ENCODE peak calls at places on chromosomes 4 and X, in five cellular contexts. One of them, this sample, is unnamed.

GRCh38 chr4:163694385-163694784 is 199.9 kb downstream of the TMA16 start:
- DNase-seq in ovary: no peak
- DNase-seq in stomach: no peak
- DNase-seq in lower leg skin: no peak
- DNase-seq in heart left ventricle: no peak
- DNase-seq in this sample: no peak

GRCh38 chrX:123190096-123190495 is 6.0 kb downstream of the GRIA3 start:
- DNase-seq in ovary: no peak
- DNase-seq in stomach: no peak
- DNase-seq in lower leg skin: no peak
- DNase-seq in heart left ventricle: no peak
- DNase-seq in this sample: no peak

GRCh38 chr4:147003956-147004580 is 58.4 kb upstream of the TTC29 start:
- DNase-seq in ovary: no peak
- DNase-seq in stomach: no peak
- DNase-seq in lower leg skin: no peak
- DNase-seq in heart left ventricle: no peak
- DNase-seq in this sample: no peak

GRCh38 chr4:40264995-40265909 is 68.4 kb downstream of the RHOH start:
- DNase-seq in ovary: no peak
- DNase-seq in stomach: peak
- DNase-seq in lower leg skin: no peak
- DNase-seq in heart left ventricle: no peak
- DNase-seq in this sample: no peak

GRCh38 chr4:95957054-95957453 is 117.2 kb downstream of the PDHA2 start:
- DNase-seq in ovary: no peak
- DNase-seq in stomach: no peak
- DNase-seq in lower leg skin: no peak
- DNase-seq in heart left ventricle: no peak
- DNase-seq in this sample: no peak

GRCh38 chrX:133497356-133497755 is 82.1 kb upstream of the GPC4 start:
- DNase-seq in ovary: no peak
- DNase-seq in stomach: no peak
- DNase-seq in lower leg skin: peak
- DNase-seq in heart left ventricle: no peak
- DNase-seq in this sample: no peak

GRCh38 chr4:84579410-84579791 is 3.5 kb upstream of the CDS1 start:
- DNase-seq in ovary: no peak
- DNase-seq in stomach: no peak
- DNase-seq in lower leg skin: no peak
- DNase-seq in heart left ventricle: no peak
- DNase-seq in this sample: no peak

GRCh38 chrX:97126020-97126419 is 242.3 kb downstream of the RPA4 start:
- DNase-seq in ovary: no peak
- DNase-seq in stomach: no peak
- DNase-seq in lower leg skin: no peak
- DNase-seq in heart left ventricle: no peak
- DNase-seq in this sample: no peak

GRCh38 chr4:153209410-153209809 is 5.2 kb downstream of the TRIM2 start:
- DNase-seq in ovary: no peak
- DNase-seq in stomach: peak
- DNase-seq in lower leg skin: no peak
- DNase-seq in heart left ventricle: no peak
- DNase-seq in this sample: no peak

GRCh38 chr4:145154573-145154972 is 25.8 kb downstream of the OTUD4 start:
- DNase-seq in ovary: no peak
- DNase-seq in stomach: no peak
- DNase-seq in lower leg skin: no peak
- DNase-seq in heart left ventricle: no peak
- DNase-seq in this sample: peak

GRCh38 chr4:107444-108429 is 16.6 kb upstream of the ZNF718 start:
- DNase-seq in ovary: no peak
- DNase-seq in stomach: no peak
- DNase-seq in lower leg skin: no peak
- DNase-seq in heart left ventricle: no peak
- DNase-seq in this sample: no peak

GRCh38 chrX:104254442-104255115 is at the start of gene ESX1:
- DNase-seq in ovary: no peak
- DNase-seq in stomach: no peak
- DNase-seq in lower leg skin: no peak
- DNase-seq in heart left ventricle: no peak
- DNase-seq in this sample: peak

GRCh38 chrX:23668335-23668734 is 1.0 kb downstream of the PRDX4 start:
- DNase-seq in ovary: no peak
- DNase-seq in stomach: no peak
- DNase-seq in lower leg skin: no peak
- DNase-seq in heart left ventricle: no peak
- DNase-seq in this sample: no peak

DNA sequence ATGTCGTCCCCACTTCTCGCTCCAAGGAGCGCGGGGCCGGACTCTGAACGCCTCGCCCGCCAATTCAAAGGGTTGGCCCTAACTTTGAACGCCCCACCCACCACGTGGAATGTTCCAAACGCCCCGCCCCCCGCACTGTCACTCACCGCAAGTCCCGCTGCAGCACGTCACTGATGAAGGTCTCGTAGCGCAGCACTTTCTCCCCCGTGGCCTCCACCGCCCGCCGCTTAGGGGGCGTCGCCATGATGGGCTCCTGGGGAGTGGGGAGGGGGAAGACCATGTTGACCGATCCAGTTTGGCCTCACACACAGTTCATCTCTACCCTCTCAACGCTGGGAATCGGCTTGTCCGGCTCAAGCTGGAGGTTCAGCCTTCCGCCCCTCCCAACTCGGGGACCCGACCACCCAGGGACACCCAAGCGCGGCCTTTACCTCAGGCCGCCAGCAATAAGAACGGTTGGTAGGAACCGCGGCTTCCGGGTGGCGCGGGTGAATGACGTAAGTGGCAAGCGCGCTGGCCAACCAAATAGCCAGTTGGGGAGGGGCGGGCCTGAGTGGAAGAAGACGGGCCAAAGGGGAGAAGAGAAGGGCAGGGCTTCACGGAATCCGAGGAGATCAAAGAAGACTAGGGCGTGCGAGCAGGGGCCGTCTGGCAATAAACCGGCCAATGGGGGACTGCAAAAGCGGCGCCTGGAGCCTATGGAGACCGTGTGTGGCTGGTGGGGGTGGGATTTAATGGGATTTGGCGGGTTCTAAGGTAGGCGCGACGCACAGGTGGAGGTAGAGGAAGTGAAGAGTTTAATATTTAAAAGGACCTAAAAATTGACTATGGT is at the start of gene UXT:
- DNase-seq in ovary: peak
- DNase-seq in stomach: peak
- DNase-seq in lower leg skin: peak
- DNase-seq in heart left ventricle: peak
- DNase-seq in this sample: peak
- TF ChIP-seq POLR2A in ovary: peak
- TF ChIP-seq POLR2A in stomach: peak
- TF ChIP-seq POLR2A in lower leg skin: no peak
- TF ChIP-seq POLR2A in heart left ventricle: no peak
- TF ChIP-seq POLR2A in this sample: no peak

GRCh38 chrX:153925739-153926593 is at the start of gene ARHGAP4:
- DNase-seq in ovary: no peak
- DNase-seq in stomach: no peak
- DNase-seq in lower leg skin: no peak
- DNase-seq in heart left ventricle: no peak
- DNase-seq in this sample: no peak

GRCh38 chrX:153926594-153926862 is 464 bp upstream of the ARHGAP4 start:
- DNase-seq in ovary: no peak
- DNase-seq in stomach: no peak
- DNase-seq in lower leg skin: no peak
- DNase-seq in heart left ventricle: no peak
- DNase-seq in this sample: no peak

GRCh38 chrX:153924149-153924861 is 1.8 kb downstream of the ARHGAP4 start:
- DNase-seq in ovary: no peak
- DNase-seq in stomach: peak
- DNase-seq in lower leg skin: no peak
- DNase-seq in heart left ventricle: no peak
- DNase-seq in this sample: peak

GRCh38 chrX:153926863-153927685 is 1.0 kb upstream of the ARHGAP4 start:
- DNase-seq in ovary: no peak
- DNase-seq in stomach: peak
- DNase-seq in lower leg skin: no peak
- DNase-seq in heart left ventricle: peak
- DNase-seq in this sample: peak

GRCh38 chrX:153925387-153925738 is 701 bp downstream of the ARHGAP4 start:
- DNase-seq in ovary: no peak
- DNase-seq in stomach: no peak
- DNase-seq in lower leg skin: no peak
- DNase-seq in heart left ventricle: no peak
- DNase-seq in this sample: no peak
- TF ChIP-seq POLR2A in ovary: no peak
- TF ChIP-seq POLR2A in stomach: no peak
- TF ChIP-seq POLR2A in lower leg skin: no peak
- TF ChIP-seq POLR2A in heart left ventricle: no peak
- TF ChIP-seq POLR2A in this sample: no peak

GRCh38 chrX:154409222-154409871 is at the start of gene DNASE1L1:
- DNase-seq in ovary: no peak
- DNase-seq in stomach: peak
- DNase-seq in lower leg skin: peak
- DNase-seq in heart left ventricle: peak
- DNase-seq in this sample: peak

GRCh38 chrX:154412468-154412867 is 1.1 kb downstream of the TAFAZZIN start:
- DNase-seq in ovary: no peak
- DNase-seq in stomach: no peak
- DNase-seq in lower leg skin: no peak
- DNase-seq in heart left ventricle: peak
- DNase-seq in this sample: no peak

GRCh38 chrX:154413142-154413541 is 1.8 kb downstream of the TAFAZZIN start:
- DNase-seq in ovary: no peak
- DNase-seq in stomach: no peak
- DNase-seq in lower leg skin: no peak
- DNase-seq in heart left ventricle: no peak
- DNase-seq in this sample: no peak

GRCh38 chrX:154411322-154411980 is at the start of gene TAFAZZIN:
- DNase-seq in ovary: peak
- DNase-seq in stomach: peak
- DNase-seq in lower leg skin: peak
- DNase-seq in heart left ventricle: peak
- DNase-seq in this sample: peak

DNA sequence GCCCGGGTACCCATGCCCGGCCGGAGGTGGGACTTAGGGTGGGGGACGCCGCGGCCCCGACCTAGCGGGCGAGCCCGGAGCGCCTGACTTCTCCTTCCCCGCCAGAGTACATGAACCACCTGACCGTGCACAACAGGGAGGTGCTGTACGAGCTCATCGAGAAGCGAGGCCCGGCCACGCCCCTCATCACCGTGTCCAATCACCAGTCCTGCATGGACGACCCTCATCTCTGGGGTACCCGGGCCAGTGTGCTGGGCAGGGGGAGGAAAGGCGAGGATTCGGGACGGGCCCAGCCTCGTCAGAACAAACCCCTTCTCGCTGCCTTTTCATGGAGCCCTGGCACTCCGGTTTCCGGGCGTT is 622 bp downstream of the TAFAZZIN start:
- DNase-seq in ovary: peak
- DNase-seq in stomach: peak
- DNase-seq in lower leg skin: peak
- DNase-seq in heart left ventricle: peak
- DNase-seq in this sample: peak
- TF ChIP-seq POLR2A in ovary: peak
- TF ChIP-seq POLR2A in stomach: no peak
- TF ChIP-seq POLR2A in lower leg skin: no peak
- TF ChIP-seq POLR2A in heart left ventricle: no peak
- TF ChIP-seq POLR2A in this sample: no peak

GRCh38 chrX:13652256-13653021 is 502 bp upstream of the TCEANC start:
- DNase-seq in ovary: no peak
- DNase-seq in stomach: no peak
- DNase-seq in lower leg skin: no peak
- DNase-seq in heart left ventricle: no peak
- DNase-seq in this sample: no peak

GRCh38 chrX:13650318-13650717 is 2.6 kb upstream of the TCEANC start:
- DNase-seq in ovary: no peak
- DNase-seq in stomach: no peak
- DNase-seq in lower leg skin: no peak
- DNase-seq in heart left ventricle: no peak
- DNase-seq in this sample: no peak

GRCh38 chrX:13649823-13650222 is 3.1 kb upstream of the TCEANC start:
- DNase-seq in ovary: no peak
- DNase-seq in stomach: no peak
- DNase-seq in lower leg skin: no peak
- DNase-seq in heart left ventricle: no peak
- DNase-seq in this sample: no peak

GRCh38 chrX:13651150-13651549 is 1.8 kb upstream of the TCEANC start:
- DNase-seq in ovary: no peak
- DNase-seq in stomach: no peak
- DNase-seq in lower leg skin: no peak
- DNase-seq in heart left ventricle: no peak
- DNase-seq in this sample: no peak

GRCh38 chrX:13653022-13653693 is at the start of gene TCEANC:
- DNase-seq in ovary: peak
- DNase-seq in stomach: peak
- DNase-seq in lower leg skin: peak
- DNase-seq in heart left ventricle: peak
- DNase-seq in this sample: peak
- TF ChIP-seq POLR2A in ovary: peak
- TF ChIP-seq POLR2A in stomach: peak
- TF ChIP-seq POLR2A in lower leg skin: no peak
- TF ChIP-seq POLR2A in heart left ventricle: no peak
- TF ChIP-seq POLR2A in this sample: no peak

DNA sequence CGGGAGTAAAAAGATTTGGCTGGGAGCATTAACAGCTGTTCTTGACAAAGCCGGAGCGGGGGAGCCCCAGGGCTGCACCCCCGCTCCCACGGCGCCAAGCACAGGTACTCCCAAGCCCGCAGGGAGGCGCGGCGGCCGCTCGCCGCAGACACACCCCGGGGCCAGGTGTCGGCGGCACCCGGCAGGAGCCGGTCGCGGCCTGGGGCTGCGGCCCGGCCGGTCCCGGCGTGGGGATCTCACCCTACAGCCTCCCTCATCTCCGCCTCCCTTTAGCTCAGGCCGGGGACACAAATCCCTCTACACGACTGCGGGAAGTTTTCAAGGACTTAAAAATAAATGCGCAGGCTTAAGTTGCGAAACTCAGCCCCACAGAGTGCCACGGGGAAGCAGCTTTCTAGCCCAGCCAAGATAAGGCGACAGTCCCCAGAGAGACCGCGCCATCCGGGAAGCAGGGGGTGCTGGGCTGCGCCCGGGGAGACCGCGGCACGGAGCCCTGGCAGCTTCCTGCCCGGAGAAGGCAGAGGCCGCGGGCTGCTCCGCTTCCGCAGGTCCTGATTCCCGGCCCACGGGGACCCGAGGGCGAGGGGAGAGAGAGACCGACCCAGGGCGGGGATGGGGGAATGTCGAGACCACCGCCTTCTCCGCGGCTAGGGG is 473 bp downstream of the SH3RF1 start:
- DNase-seq in ovary: peak
- DNase-seq in stomach: peak
- DNase-seq in lower leg skin: peak
- DNase-seq in heart left ventricle: peak
- DNase-seq in this sample: peak
- TF ChIP-seq POLR2A in ovary: no peak
- TF ChIP-seq POLR2A in stomach: no peak
- TF ChIP-seq POLR2A in lower leg skin: no peak
- TF ChIP-seq POLR2A in heart left ventricle: no peak
- TF ChIP-seq POLR2A in this sample: no peak

GRCh38 chrX:127302841-127303240 is 483.3 kb downstream of the PRR32 start:
- DNase-seq in ovary: no peak
- DNase-seq in stomach: no peak
- DNase-seq in lower leg skin: no peak
- DNase-seq in heart left ventricle: no peak
- DNase-seq in this sample: no peak
- TF ChIP-seq POLR2A in ovary: no peak
- TF ChIP-seq POLR2A in stomach: no peak
- TF ChIP-seq POLR2A in lower leg skin: no peak
- TF ChIP-seq POLR2A in heart left ventricle: no peak
- TF ChIP-seq POLR2A in this sample: no peak